ENCODE peak calls at places on chromosomes 12 and 14, in four cellular contexts. One of them, this sample, is unnamed.

GRCh38 chr12:115930336-115930735 is 347.2 kb downstream of the MED13L start:
- DNase-seq in nephron progenitor cell: no peak
- DNase-seq in endothelial cell of umbilical vein: no peak
- DNase-seq in suprapubic skin: no peak
- DNase-seq in this sample: no peak

GRCh38 chr12:21939435-21939834 is 1.8 kb downstream of the ABCC9 start:
- DNase-seq in endothelial cell of umbilical vein: no peak
- DNase-seq in nephron progenitor cell: no peak
- DNase-seq in suprapubic skin: no peak
- DNase-seq in this sample: no peak

GRCh38 chr14:106013879-106014376 is 487.5 kb downstream of the TMEM121 start:
- DNase-seq in suprapubic skin: no peak
- DNase-seq in nephron progenitor cell: no peak
- DNase-seq in endothelial cell of umbilical vein: no peak
- DNase-seq in this sample: no peak

GRCh38 chr12:5081016-5081415 is 37.3 kb downstream of the KCNA5 start:
- DNase-seq in suprapubic skin: no peak
- DNase-seq in endothelial cell of umbilical vein: no peak
- DNase-seq in nephron progenitor cell: peak
- DNase-seq in this sample: no peak

GRCh38 chr12:863285-863684 is 86.2 kb downstream of the RAD52 start:
- DNase-seq in endothelial cell of umbilical vein: no peak
- DNase-seq in nephron progenitor cell: no peak
- DNase-seq in suprapubic skin: no peak
- DNase-seq in this sample: no peak

GRCh38 chr14:88559852-88560251 is 3.0 kb upstream of the ZC3H14 start:
- DNase-seq in endothelial cell of umbilical vein: no peak
- DNase-seq in nephron progenitor cell: no peak
- DNase-seq in suprapubic skin: no peak
- DNase-seq in this sample: no peak

GRCh38 chr12:123003257-123003656 is 22.8 kb downstream of the ARL6IP4 start:
- DNase-seq in nephron progenitor cell: no peak
- DNase-seq in suprapubic skin: no peak
- DNase-seq in endothelial cell of umbilical vein: no peak
- DNase-seq in this sample: no peak

GRCh38 chr12:17108877-17109520 is 503.0 kb upstream of the LMO3 start:
- DNase-seq in suprapubic skin: no peak
- DNase-seq in nephron progenitor cell: no peak
- DNase-seq in endothelial cell of umbilical vein: no peak
- DNase-seq in this sample: no peak

GRCh38 chr14:24816929-24817637 is 183.1 kb upstream of the GZMB start:
- DNase-seq in nephron progenitor cell: no peak
- DNase-seq in endothelial cell of umbilical vein: no peak
- DNase-seq in suprapubic skin: no peak
- DNase-seq in this sample: no peak

GRCh38 chr12:17992002-17992656 is 97.9 kb downstream of the RERGL start:
- DNase-seq in endothelial cell of umbilical vein: peak
- DNase-seq in suprapubic skin: no peak
- DNase-seq in nephron progenitor cell: peak
- DNase-seq in this sample: no peak

GRCh38 chr14:41047763-41048162 is 558.9 kb upstream of the LRFN5 start:
- DNase-seq in endothelial cell of umbilical vein: no peak
- DNase-seq in nephron progenitor cell: no peak
- DNase-seq in suprapubic skin: no peak
- DNase-seq in this sample: no peak

GRCh38 chr12:4908694-4909396 is 860 bp upstream of the KCNA1 start:
- DNase-seq in nephron progenitor cell: peak
- DNase-seq in endothelial cell of umbilical vein: no peak
- DNase-seq in suprapubic skin: no peak
- DNase-seq in this sample: no peak

GRCh38 chr12:64808110-64808509 is 16.3 kb upstream of the TBC1D30 start:
- DNase-seq in suprapubic skin: no peak
- DNase-seq in nephron progenitor cell: no peak
- DNase-seq in endothelial cell of umbilical vein: no peak
- DNase-seq in this sample: no peak

GRCh38 chr12:119574255-119574654 is 19.3 kb upstream of the TMEM233 start:
- DNase-seq in nephron progenitor cell: no peak
- DNase-seq in endothelial cell of umbilical vein: no peak
- DNase-seq in suprapubic skin: no peak
- DNase-seq in this sample: no peak

GRCh38 chr14:61280526-61281185 is 482 bp downstream of the TMEM30B start:
- DNase-seq in nephron progenitor cell: peak
- DNase-seq in endothelial cell of umbilical vein: peak
- DNase-seq in suprapubic skin: peak
- DNase-seq in this sample: peak

GRCh38 chr12:6167327-6168280 is 32.6 kb upstream of the CD9 start:
- DNase-seq in suprapubic skin: no peak
- DNase-seq in nephron progenitor cell: no peak
- DNase-seq in endothelial cell of umbilical vein: peak
- DNase-seq in this sample: no peak

GRCh38 chr12:124005736-124006581 is 32.9 kb downstream of the ZNF664 start:
- DNase-seq in suprapubic skin: no peak
- DNase-seq in endothelial cell of umbilical vein: no peak
- DNase-seq in nephron progenitor cell: no peak
- DNase-seq in this sample: no peak

GRCh38 chr14:22039938-22040780 is 366.5 kb upstream of the OR4E1 start:
- DNase-seq in endothelial cell of umbilical vein: peak
- DNase-seq in suprapubic skin: no peak
- DNase-seq in nephron progenitor cell: no peak
- DNase-seq in this sample: no peak

GRCh38 chr14:85531594-85532391 is 1.8 kb downstream of the FLRT2 start:
- DNase-seq in suprapubic skin: peak
- DNase-seq in endothelial cell of umbilical vein: peak
- DNase-seq in nephron progenitor cell: peak
- DNase-seq in this sample: peak

GRCh38 chr12:20194171-20194570 is 174.2 kb upstream of the PDE3A start:
- DNase-seq in suprapubic skin: no peak
- DNase-seq in nephron progenitor cell: peak
- DNase-seq in endothelial cell of umbilical vein: peak
- DNase-seq in this sample: no peak

GRCh38 chr14:91369628-91370445 is 47.8 kb downstream of the CCDC88C start:
- DNase-seq in nephron progenitor cell: no peak
- DNase-seq in suprapubic skin: no peak
- DNase-seq in endothelial cell of umbilical vein: peak
- DNase-seq in this sample: no peak

GRCh38 chr12:46449856-46450255 is 77.3 kb upstream of the SLC38A2 start:
- DNase-seq in suprapubic skin: no peak
- DNase-seq in nephron progenitor cell: no peak
- DNase-seq in endothelial cell of umbilical vein: peak
- DNase-seq in this sample: no peak

GRCh38 chr12:9759680-9760592 is 765 bp downstream of the CD69 start:
- DNase-seq in suprapubic skin: no peak
- DNase-seq in nephron progenitor cell: no peak
- DNase-seq in endothelial cell of umbilical vein: no peak
- DNase-seq in this sample: no peak

GRCh38 chr14:74562515-74563232 is 49.4 kb downstream of the LTBP2 start:
- DNase-seq in nephron progenitor cell: no peak
- DNase-seq in suprapubic skin: no peak
- DNase-seq in endothelial cell of umbilical vein: no peak
- DNase-seq in this sample: no peak

GRCh38 chr14:61148742-61149350 is 132.3 kb downstream of the TMEM30B start:
- DNase-seq in suprapubic skin: no peak
- DNase-seq in nephron progenitor cell: no peak
- DNase-seq in endothelial cell of umbilical vein: no peak
- DNase-seq in this sample: no peak

DNA sequence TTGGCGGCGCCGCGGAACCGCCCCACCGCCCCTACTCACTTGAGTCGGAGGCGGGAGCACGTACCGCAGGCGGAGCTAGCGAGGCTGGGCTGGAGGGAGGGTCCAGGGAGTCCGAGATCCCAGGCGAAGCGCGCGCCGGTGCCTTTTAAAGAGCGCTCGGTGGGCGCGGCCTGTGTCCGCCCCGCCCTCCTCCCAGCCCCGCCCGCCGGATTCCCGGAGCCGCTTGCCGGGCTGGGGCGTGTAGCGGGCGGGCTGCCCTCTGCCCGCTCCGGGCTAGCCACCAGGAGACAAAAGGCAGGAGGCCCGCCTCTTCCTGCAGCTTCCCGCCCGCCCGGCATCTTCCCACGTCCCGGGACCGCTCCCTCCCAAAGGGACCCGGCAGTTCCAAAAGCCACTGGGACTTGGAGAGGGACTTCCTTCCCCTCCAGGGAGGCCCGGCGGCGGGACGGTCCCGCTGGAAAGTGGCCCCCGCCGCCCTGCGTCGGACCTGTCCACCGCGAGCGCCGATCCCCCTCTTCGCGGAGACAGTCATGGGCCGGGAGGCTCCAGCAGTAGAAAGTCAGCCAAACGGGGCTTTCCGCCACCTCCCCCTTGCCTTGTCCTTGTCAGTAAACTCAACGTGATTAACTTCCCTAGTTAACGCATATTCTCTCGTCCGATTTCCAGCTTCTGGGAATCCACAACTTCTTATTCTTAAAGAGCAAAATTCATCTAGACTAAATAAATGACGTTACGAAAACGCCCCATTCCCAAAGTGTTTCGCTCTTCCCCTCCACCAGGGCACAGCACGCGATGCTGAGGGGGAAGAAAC is at the start of gene CSRP2:
- DNase-seq in nephron progenitor cell: peak
- DNase-seq in endothelial cell of umbilical vein: peak
- DNase-seq in suprapubic skin: peak
- DNase-seq in this sample: peak
- TF ChIP-seq CTCF in nephron progenitor cell: peak
- TF ChIP-seq CTCF in endothelial cell of umbilical vein: no peak
- TF ChIP-seq CTCF in suprapubic skin: peak
- TF ChIP-seq CTCF in this sample: peak

DNA sequence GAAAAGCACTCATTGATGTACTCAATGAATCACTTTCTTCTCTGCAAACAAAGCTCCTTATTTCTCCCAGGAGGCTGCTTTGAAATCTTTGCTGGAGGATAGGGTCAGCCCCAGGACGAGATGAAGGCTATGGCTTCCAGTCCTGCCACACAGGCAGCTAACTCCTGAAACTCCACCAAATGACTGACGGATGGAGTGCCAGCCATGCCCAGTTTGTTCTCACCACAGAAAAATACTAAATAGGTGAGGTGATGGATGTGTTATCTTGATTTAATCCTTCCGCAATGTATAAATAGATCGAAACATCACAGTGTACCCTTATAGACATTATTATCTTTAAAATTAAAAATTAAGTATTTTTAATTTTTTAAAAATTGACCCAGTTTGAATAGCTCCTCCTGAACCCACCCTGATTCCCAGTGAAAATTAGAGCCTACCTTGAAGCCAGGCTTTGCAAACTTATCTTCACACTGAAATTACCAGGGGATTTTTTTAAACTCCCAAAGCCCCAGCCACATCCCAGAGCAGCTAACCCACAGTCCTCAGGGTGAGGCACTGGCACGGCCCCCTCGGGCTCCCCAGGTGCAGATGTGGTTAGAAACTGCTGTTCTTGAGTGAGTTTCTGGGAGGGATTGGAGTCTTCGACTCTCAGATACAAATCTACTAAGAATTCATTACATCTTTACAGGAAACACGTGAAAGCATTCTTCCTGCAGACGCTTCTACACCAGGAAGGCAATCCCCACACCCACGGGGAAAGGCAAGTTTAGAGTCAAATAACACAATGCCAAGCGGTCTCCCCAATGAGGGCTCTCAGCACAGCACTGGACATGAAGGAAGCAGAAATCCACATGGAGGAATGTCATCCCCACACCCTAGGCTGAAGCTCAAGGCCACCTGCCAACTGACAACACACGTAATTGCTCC is 126.4 kb downstream of the RIMBP2 start:
- DNase-seq in suprapubic skin: peak
- DNase-seq in endothelial cell of umbilical vein: no peak
- DNase-seq in nephron progenitor cell: no peak
- DNase-seq in this sample: no peak
- TF ChIP-seq CTCF in suprapubic skin: no peak
- TF ChIP-seq CTCF in endothelial cell of umbilical vein: no peak
- TF ChIP-seq CTCF in nephron progenitor cell: no peak
- TF ChIP-seq CTCF in this sample: no peak

GRCh38 chr12:113293100-113293499 is 41.8 kb downstream of the SLC8B1 start:
- DNase-seq in nephron progenitor cell: no peak
- DNase-seq in suprapubic skin: no peak
- DNase-seq in endothelial cell of umbilical vein: no peak
- DNase-seq in this sample: no peak
- TF ChIP-seq CTCF in nephron progenitor cell: no peak
- TF ChIP-seq CTCF in suprapubic skin: no peak
- TF ChIP-seq CTCF in endothelial cell of umbilical vein: no peak
- TF ChIP-seq CTCF in this sample: no peak

DNA sequence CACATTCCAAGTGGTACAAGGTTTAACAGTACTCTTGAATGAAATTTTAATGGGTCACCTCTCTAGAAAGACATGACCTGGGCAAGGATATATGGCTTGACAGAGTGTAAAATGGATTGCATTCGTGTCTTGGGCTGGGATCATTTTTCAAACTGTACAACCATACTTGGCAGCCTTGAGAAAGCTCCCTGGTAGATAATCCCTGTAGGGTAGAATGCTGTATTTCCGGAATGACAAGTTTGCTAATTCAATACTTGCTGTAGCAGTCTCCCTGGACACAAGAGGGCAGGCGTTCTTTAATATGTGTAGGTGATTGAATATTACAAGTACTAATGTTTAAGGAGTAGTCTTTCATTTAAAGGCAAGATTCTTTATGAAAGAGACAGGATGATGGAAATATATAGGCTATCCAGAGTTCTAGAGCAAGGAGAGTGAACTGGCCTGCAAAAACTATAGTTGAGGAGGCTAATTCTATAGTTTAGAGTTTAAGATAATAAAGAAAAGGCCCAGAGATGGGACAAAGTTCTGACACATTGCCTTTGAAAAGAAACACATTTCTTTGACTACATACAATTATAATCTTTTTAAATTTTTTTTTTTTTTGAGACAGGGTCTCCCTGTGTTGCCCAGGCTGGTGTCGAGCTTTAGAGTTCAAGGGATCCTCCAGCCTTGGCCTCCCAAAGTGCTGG is 53.4 kb downstream of the PLBD1 start:
- DNase-seq in nephron progenitor cell: no peak
- DNase-seq in suprapubic skin: no peak
- DNase-seq in endothelial cell of umbilical vein: no peak
- DNase-seq in this sample: no peak
- TF ChIP-seq CTCF in nephron progenitor cell: no peak
- TF ChIP-seq CTCF in suprapubic skin: peak
- TF ChIP-seq CTCF in endothelial cell of umbilical vein: no peak
- TF ChIP-seq CTCF in this sample: peak

DNA sequence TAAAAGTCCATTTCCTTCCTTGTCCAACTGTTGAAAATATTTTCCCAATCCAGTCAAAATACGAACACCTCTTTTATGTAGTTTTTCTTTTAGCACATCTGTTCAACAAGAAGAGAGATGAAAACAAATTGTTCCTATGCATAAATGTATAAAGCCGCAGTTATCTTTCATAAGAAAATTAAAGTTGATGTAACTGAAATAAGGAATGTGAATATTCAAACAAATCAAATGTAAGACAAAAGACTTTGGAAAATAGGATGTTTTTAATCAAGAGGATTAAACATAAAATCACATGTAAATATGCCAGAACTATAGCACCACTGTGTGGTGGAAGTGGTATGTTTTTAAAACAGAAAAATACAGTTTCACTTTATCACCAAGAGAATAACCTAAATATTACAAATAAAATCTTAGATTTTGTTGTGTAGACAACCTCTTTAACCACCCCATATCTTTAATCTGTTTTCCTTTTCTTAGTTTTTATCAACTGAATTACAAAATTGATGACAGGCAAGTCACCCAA is 40.4 kb downstream of the CAPS2 start:
- DNase-seq in nephron progenitor cell: no peak
- DNase-seq in endothelial cell of umbilical vein: peak
- DNase-seq in suprapubic skin: no peak
- DNase-seq in this sample: no peak
- TF ChIP-seq CTCF in nephron progenitor cell: no peak
- TF ChIP-seq CTCF in endothelial cell of umbilical vein: no peak
- TF ChIP-seq CTCF in suprapubic skin: no peak
- TF ChIP-seq CTCF in this sample: peak

This sample was measured in osteocyte.